ENCODE peak calls at places on chromosomes 12 and 14, in nine cellular contexts. G is prostate gland, X is GM12878, W is stomach, Y is sigmoid colon, T is transverse colon, P is suprapubic skin, F is endothelial cell of umbilical vein, U is HCT116. S is an unnamed sample.

GRCh38 chr12:130658106-130658505 is 58.0 kb downstream of the RIMBP2 start:
- DNase-seq in U (no peak), P (no peak), F (no peak), W (no peak), G (no peak), X (no peak), T (no peak), Y (no peak), S (no peak)

GRCh38 chr14:101819251-101819990 is 57.9 kb downstream of the PPP2R5C start:
- DNase-seq in Y (no peak), P (no peak), U (no peak), G (no peak), F (no peak), T (peak), W (no peak), X (no peak), S (no peak)

GRCh38 chr12:126874427-126875026 is 1392.4 kb upstream of the TMEM132C start:
- DNase-seq in Y (peak), W (peak), G (no peak), F (no peak), T (peak), U (peak), X (peak), P (no peak), S (no peak)

GRCh38 chr14:91108941-91109611 is 4.8 kb upstream of the DGLUCY start:
- DNase-seq in W (peak), P (no peak), U (no peak), G (peak), F (peak), X (no peak), Y (peak), T (peak), S (peak)

GRCh38 chr12:39587247-39587646 is 32.4 kb downstream of the ABCD2 start:
- DNase-seq in W (no peak), T (no peak), P (no peak), X (no peak), G (no peak), F (no peak), U (peak), Y (no peak), S (no peak)

GRCh38 chr12:132734206-132734605 is 23.6 kb downstream of the PGAM5 start:
- DNase-seq in P (no peak), F (no peak), Y (no peak), W (no peak), T (no peak), G (no peak), U (no peak), X (no peak), S (no peak)

GRCh38 chr12:131194166-131194565 is 240.5 kb downstream of the ADGRD1 start:
- DNase-seq in U (peak), P (no peak), T (no peak), G (no peak), W (no peak), Y (no peak), F (no peak), X (no peak), S (no peak)

GRCh38 chr14:70881549-70882174 is 25.6 kb upstream of the PCNX1 start:
- DNase-seq in F (no peak), P (no peak), U (no peak), G (no peak), W (no peak), X (peak), Y (no peak), T (no peak), S (no peak)

GRCh38 chr12:113241191-113242017 is 20.1 kb downstream of the TPCN1 start:
- DNase-seq in W (peak), G (peak), P (no peak), U (no peak), F (peak), X (no peak), T (peak), Y (no peak), S (no peak)

GRCh38 chr14:22561661-22562579 is 27.1 kb downstream of the DAD1 start:
- DNase-seq in Y (no peak), G (no peak), W (no peak), P (no peak), F (peak), T (peak), X (peak), U (no peak), S (no peak)

GRCh38 chr12:63916561-63917476 is 72.3 kb downstream of the SRGAP1 start:
- DNase-seq in P (no peak), F (peak), U (no peak), X (no peak), W (no peak), Y (no peak), G (no peak), T (no peak), S (no peak)

GRCh38 chr14:104355949-104356737 is 217.8 kb downstream of the KIF26A start:
- DNase-seq in X (no peak), P (peak), F (no peak), U (no peak), T (no peak), W (no peak), G (no peak), Y (peak), S (no peak)

GRCh38 chr14:85617799-85618198 is 87.9 kb downstream of the FLRT2 start:
- DNase-seq in Y (no peak), F (no peak), T (no peak), U (no peak), G (no peak), P (no peak), X (no peak), W (no peak), S (no peak)

GRCh38 chr12:19409376-19409775 is 29.9 kb upstream of the AEBP2 start:
- DNase-seq in Y (no peak), U (no peak), T (no peak), F (peak), W (no peak), G (no peak), P (no peak), X (no peak), S (no peak)

GRCh38 chr14:72611956-72612500 is 281.9 kb downstream of the DPF3 start:
- DNase-seq in F (no peak), T (no peak), W (no peak), U (no peak), Y (peak), X (no peak), G (no peak), P (peak), S (no peak)

GRCh38 chr12:95796225-95796981 is 5.8 kb upstream of the NTN4 start:
- DNase-seq in X (no peak), P (no peak), Y (no peak), F (no peak), T (no peak), U (no peak), W (no peak), G (no peak), S (no peak)

GRCh38 chr12:81450920-81451739 is 308.0 kb downstream of the PPFIA2 start:
- DNase-seq in U (peak), W (no peak), T (no peak), P (no peak), Y (no peak), X (no peak), F (peak), G (peak), S (no peak)
- H3K27ac ChIP-seq in U (no peak), W (no peak), T (no peak), P (no peak), Y (no peak), X (no peak), F (no peak), G (no peak), S (no peak)

DNA sequence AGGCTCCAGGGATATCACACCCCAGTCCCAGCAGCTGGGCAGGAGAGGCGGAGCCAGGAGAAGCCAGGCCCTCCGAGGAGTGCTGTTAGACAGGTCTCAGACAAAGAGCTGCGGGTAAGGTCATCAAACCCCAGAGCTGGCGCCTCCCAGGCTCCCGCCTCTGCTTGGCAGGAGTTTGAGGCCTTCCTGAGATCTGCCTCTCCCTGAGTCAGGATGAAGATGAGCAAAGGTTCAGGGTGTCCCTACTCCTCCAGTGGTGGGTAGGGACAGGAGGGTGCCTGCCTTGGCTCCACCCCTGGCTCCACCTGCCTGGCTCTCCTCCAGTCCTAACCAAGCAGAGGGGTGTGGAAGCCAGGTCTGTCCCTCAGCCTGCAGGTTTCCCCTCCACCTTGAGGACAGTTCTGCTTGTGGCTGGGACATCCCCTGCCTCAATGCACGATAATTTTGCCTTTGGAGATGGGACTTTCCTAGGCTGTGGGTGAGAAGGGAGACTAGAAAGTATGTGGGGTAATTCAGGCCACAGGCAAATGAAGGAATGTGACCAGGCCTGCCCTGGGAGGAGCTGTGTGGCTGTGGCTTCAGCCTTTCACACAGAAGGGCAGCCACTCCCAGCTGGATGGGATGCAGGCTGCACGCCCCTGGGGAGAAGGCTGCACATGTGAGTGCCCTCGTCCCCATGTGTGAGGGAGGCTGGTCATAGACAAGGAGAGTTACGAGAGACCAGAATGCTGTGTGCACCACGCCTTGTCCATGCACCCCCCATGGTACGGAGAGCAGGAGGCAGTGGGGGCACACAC is 2.2 kb downstream of the PLEKHG6 start:
- DNase-seq in W (peak), G (peak), P (no peak), T (peak), X (peak), Y (peak), U (no peak), F (no peak), S (peak)
- TF ChIP-seq POLR2A in W (no peak), G (peak), P (no peak), T (peak), X (no peak), Y (peak), U (no peak), F (no peak), S (no peak)

GRCh38 chr14:24160499-24160849 is 591 bp upstream of the IRF9 start:
- DNase-seq in F (no peak), P (no peak), T (no peak), Y (no peak), G (no peak), W (no peak), X (no peak), U (no peak), S (no peak)
- TF ChIP-seq POLR2AphosphoS5 in F (no peak), P (no peak), T (no peak), Y (no peak), G (no peak), W (no peak), X (no peak), U (no peak), S (no peak)

GRCh38 chr12:91887957-91888356 is 257.7 kb downstream of the BTG1 start:
- DNase-seq in X (no peak), P (no peak), F (no peak), T (no peak), W (no peak), U (no peak), Y (no peak), G (no peak), S (no peak)
- H3K27ac ChIP-seq in X (no peak), P (no peak), F (no peak), T (no peak), W (no peak), U (no peak), Y (no peak), G (no peak), S (no peak)

DNA sequence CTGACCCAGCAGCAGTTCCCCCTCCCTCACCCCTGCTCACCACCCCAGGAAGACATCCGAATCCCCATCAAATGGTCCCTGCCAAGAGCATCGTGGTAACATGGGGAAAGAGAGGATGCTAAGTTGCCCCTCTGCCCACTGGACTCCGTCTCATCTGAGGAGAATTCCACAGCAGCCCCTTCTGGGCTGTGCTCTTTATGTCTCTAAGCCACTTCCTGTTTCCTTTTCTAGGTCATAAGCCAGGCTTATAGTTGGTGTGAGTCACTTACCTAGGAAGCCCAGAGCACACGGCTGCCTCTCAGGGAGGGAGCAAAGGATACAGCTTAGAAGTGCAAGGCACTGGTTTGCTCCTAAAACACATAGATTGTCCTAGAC is 76.0 kb downstream of the VCPKMT start:
- DNase-seq in F (peak), P (no peak), Y (no peak), G (no peak), T (peak), U (no peak), X (no peak), W (peak), S (no peak)
- TF ChIP-seq POLR2A in F (no peak), P (no peak), Y (peak), G (no peak), T (peak), U (no peak), X (no peak), W (no peak), S (no peak)

DNA sequence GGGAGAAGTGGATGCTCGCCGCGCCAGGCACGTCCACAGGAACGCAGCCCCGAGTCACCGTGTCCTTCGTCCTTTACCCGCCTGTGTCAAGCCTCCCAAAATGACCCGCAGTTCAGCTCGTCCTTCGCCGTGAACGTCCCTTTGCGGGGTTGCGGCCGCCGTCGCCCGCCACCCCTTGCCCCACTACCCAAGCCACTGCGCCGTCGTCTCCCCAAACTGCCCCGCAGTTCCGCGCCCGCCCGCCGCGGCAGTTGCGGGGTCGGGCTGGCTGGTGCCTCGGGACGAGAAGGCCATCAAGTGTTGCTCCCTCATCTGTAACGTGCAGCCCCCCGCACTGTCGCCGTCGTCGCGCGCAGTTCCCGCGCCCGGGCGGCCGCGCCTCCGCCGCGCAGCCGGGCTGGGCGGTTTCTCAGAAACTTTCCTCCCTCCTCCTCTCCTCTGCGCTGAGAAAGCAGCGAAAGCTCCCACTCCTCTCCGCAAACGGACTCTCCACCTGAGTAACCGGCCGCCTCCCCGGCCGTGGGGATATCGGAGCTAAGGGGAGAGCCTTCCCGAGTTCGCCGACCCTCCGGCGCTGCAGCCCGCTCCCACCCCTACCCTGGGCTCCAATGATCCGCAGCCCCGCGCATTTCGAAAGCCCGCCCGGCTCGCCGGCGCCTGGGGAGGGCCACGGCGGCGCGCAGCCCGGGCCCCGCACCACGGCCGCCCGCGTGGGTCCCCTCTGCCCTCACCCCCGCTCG is 6.7 kb downstream of the CDKN1B start:
- DNase-seq in X (no peak), U (no peak), F (peak), G (no peak), Y (peak), P (no peak), W (peak), T (peak), S (no peak)
- TF ChIP-seq POLR2AphosphoS5 in X (peak), U (peak), F (no peak), G (no peak), Y (no peak), P (peak), W (no peak), T (peak), S (peak)

GRCh38 chr12:110347767-110348166 is 55.7 kb downstream of the ANAPC7 start:
- DNase-seq in Y (no peak), W (no peak), G (no peak), F (no peak), U (no peak), T (no peak), P (no peak), X (no peak), S (no peak)

GRCh38 chr12:110349096-110349495 is 54.4 kb downstream of the ANAPC7 start:
- DNase-seq in P (no peak), X (no peak), T (no peak), U (no peak), G (no peak), F (no peak), W (no peak), Y (no peak), S (no peak)

GRCh38 chr12:110351119-110351518 is 52.4 kb downstream of the ANAPC7 start:
- DNase-seq in X (no peak), U (no peak), T (no peak), Y (no peak), G (no peak), P (no peak), W (no peak), F (no peak), S (no peak)

GRCh38 chr12:110348431-110349059 is 55.0 kb downstream of the ANAPC7 start:
- DNase-seq in P (no peak), T (no peak), F (no peak), X (no peak), W (no peak), U (no peak), Y (no peak), G (no peak), S (no peak)

DNA sequence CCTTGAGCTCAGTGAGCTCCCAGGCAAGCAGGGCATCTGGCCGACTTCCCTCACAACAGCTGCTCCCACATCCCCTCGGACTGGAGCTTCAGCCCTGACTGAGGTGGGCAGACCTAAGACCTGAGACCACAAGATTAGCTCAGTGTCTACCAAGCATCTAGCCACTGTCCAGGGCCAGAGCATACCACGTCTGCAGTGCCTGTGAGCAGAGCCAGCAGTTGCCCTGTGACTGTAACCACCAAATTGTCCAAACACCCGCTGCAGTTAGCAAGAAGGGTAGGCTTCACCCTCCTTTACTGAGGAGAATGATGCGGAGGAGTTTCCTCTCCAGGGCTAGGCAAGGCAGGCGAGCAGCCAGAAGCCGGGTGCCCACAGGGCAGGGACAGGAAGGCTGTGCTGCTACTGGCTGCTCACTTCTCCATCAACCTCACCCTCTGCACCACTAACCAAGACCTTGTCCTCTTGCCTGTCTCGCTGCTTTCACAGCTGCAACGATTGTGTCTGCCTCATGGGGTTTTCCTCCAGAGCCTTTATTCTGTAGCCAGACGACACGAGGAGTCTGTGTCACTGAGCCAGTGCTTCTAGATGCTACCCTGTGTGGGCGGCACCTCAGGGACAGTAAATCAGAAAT is 53.9 kb downstream of the ANAPC7 start:
- DNase-seq in T (no peak), F (no peak), X (no peak), W (no peak), Y (no peak), U (no peak), P (no peak), G (no peak), S (no peak)
- H3K27ac ChIP-seq in T (no peak), F (no peak), X (no peak), W (no peak), Y (no peak), U (no peak), P (peak), G (peak), S (peak)

DNA sequence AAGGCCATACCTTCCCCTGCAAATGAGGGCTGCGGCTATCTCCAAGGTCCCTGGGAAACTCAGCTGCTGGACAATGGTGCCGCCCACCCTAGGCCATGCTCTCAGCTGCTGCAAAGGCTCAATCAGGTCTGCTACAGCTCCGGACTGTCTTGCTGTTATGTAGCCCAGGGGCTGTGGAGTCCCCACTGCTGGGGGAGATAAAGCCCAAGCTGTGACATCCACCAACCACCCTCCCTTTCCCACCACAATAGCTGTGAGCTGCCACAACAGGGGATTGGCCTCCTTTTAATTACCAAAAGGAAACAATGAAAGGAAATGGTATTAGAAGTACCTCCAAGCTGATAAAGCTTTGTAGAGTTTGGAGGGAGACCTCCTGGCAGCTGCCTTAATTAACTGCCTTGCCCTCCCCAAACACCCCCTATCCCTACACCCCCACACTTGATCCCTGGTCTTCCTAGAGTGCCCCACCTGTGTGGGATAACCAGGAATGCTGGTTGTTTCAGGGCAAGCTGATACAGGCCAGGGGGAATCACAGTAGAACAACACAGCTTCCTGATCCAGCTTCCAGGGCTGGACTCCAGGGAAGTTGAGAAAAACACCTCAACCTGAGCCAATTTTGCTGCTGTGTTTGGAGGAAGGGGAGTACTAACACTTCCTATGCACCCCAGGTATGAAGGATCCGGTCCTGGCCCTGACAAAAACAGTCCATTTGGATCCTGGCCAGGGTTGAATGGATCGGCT is at the start of gene VWF:
- DNase-seq in P (no peak), F (peak), U (no peak), W (no peak), X (no peak), G (no peak), T (no peak), Y (no peak), S (peak)
- TF ChIP-seq POLR2A in P (no peak), F (peak), U (no peak), W (no peak), X (no peak), G (no peak), T (peak), Y (no peak), S (no peak)

GRCh38 chr14:99426265-99426664 is 54.4 kb downstream of the SETD3 start:
- DNase-seq in Y (no peak), P (no peak), F (no peak), G (no peak), X (no peak), T (no peak), U (no peak), W (no peak), S (no peak)
- TF ChIP-seq POLR2AphosphoS5 in Y (no peak), P (no peak), F (no peak), G (no peak), X (no peak), T (no peak), U (no peak), W (no peak), S (no peak)